ENCODE peak calls at places on chromosome 7, in nine cellular contexts. One of them, this sample, is unnamed.

GRCh38 chr7:30735631-30736030 is 16.3 kb upstream of the INMT start:
- DNase-seq in CD8-positive, alpha-beta T cell: no peak
- DNase-seq in mammary epithelial cell: no peak
- DNase-seq in fibroblast of pulmonary artery: no peak
- DNase-seq in heart left ventricle: no peak
- DNase-seq in A549: no peak
- DNase-seq in lung: no peak
- DNase-seq in fibroblast of lung: no peak
- DNase-seq in ovary: no peak
- DNase-seq in this sample: no peak

GRCh38 chr7:157501576-157501975 is 164.8 kb downstream of the DNAJB6 start:
- DNase-seq in CD8-positive, alpha-beta T cell: no peak
- DNase-seq in mammary epithelial cell: no peak
- DNase-seq in fibroblast of pulmonary artery: no peak
- DNase-seq in heart left ventricle: no peak
- DNase-seq in A549: no peak
- DNase-seq in lung: no peak
- DNase-seq in fibroblast of lung: no peak
- DNase-seq in ovary: no peak
- DNase-seq in this sample: no peak

GRCh38 chr7:70647801-70648491 is 484.0 kb upstream of the GALNT17 start:
- DNase-seq in CD8-positive, alpha-beta T cell: peak; percentile 70
- DNase-seq in mammary epithelial cell: peak; percentile 95
- DNase-seq in fibroblast of pulmonary artery: no peak
- DNase-seq in heart left ventricle: no peak
- DNase-seq in A549: no peak
- DNase-seq in lung: no peak
- DNase-seq in fibroblast of lung: peak; percentile 79
- DNase-seq in ovary: no peak
- DNase-seq in this sample: no peak

GRCh38 chr7:25260862-25261454 is 32.7 kb upstream of the NPVF start:
- DNase-seq in CD8-positive, alpha-beta T cell: no peak
- DNase-seq in mammary epithelial cell: no peak
- DNase-seq in fibroblast of pulmonary artery: peak; percentile 67
- DNase-seq in heart left ventricle: no peak
- DNase-seq in A549: no peak
- DNase-seq in lung: no peak
- DNase-seq in fibroblast of lung: peak; percentile 56
- DNase-seq in ovary: no peak
- DNase-seq in this sample: peak; percentile 62

GRCh38 chr7:150425670-150426069 is 24.8 kb upstream of the GIMAP8 start:
- DNase-seq in CD8-positive, alpha-beta T cell: no peak
- DNase-seq in mammary epithelial cell: no peak
- DNase-seq in fibroblast of pulmonary artery: no peak
- DNase-seq in heart left ventricle: peak; percentile 7
- DNase-seq in A549: no peak
- DNase-seq in lung: no peak
- DNase-seq in fibroblast of lung: no peak
- DNase-seq in ovary: no peak
- DNase-seq in this sample: no peak

GRCh38 chr7:2034291-2035201 is 198.2 kb downstream of the MAD1L1 start:
- DNase-seq in CD8-positive, alpha-beta T cell: no peak
- DNase-seq in mammary epithelial cell: no peak
- DNase-seq in fibroblast of pulmonary artery: no peak
- DNase-seq in heart left ventricle: no peak
- DNase-seq in A549: no peak
- DNase-seq in lung: no peak
- DNase-seq in fibroblast of lung: no peak
- DNase-seq in ovary: no peak
- DNase-seq in this sample: no peak

GRCh38 chr7:27784399-27785053 is 44.6 kb downstream of the TAX1BP1 start:
- DNase-seq in CD8-positive, alpha-beta T cell: no peak
- DNase-seq in mammary epithelial cell: peak; percentile 51
- DNase-seq in fibroblast of pulmonary artery: peak; percentile 69
- DNase-seq in heart left ventricle: no peak
- DNase-seq in A549: peak; percentile 86
- DNase-seq in lung: no peak
- DNase-seq in fibroblast of lung: peak; percentile 61
- DNase-seq in ovary: no peak
- DNase-seq in this sample: no peak

GRCh38 chr7:129908181-129908580 is 44.6 kb downstream of the UBE2H start:
- DNase-seq in CD8-positive, alpha-beta T cell: no peak
- DNase-seq in mammary epithelial cell: peak; percentile 20
- DNase-seq in fibroblast of pulmonary artery: no peak
- DNase-seq in heart left ventricle: no peak
- DNase-seq in A549: no peak
- DNase-seq in lung: no peak
- DNase-seq in fibroblast of lung: peak; percentile 82
- DNase-seq in ovary: no peak
- DNase-seq in this sample: no peak

GRCh38 chr7:118153551-118154177 is 30.3 kb upstream of the LSM8 start:
- DNase-seq in CD8-positive, alpha-beta T cell: no peak
- DNase-seq in mammary epithelial cell: peak; percentile 36
- DNase-seq in fibroblast of pulmonary artery: peak; percentile 46
- DNase-seq in heart left ventricle: no peak
- DNase-seq in A549: peak; percentile 38
- DNase-seq in lung: no peak
- DNase-seq in fibroblast of lung: peak; percentile 13
- DNase-seq in ovary: no peak
- DNase-seq in this sample: no peak

GRCh38 chr7:38215734-38216670 is 38.0 kb downstream of the STARD3NL start:
- DNase-seq in CD8-positive, alpha-beta T cell: peak; percentile 67
- DNase-seq in mammary epithelial cell: peak; percentile 40
- DNase-seq in fibroblast of pulmonary artery: peak; percentile 95
- DNase-seq in heart left ventricle: peak; percentile 80
- DNase-seq in A549: peak; percentile 78
- DNase-seq in lung: peak; percentile 81
- DNase-seq in fibroblast of lung: peak; percentile 94
- DNase-seq in ovary: peak; percentile 71
- DNase-seq in this sample: peak; percentile 76

GRCh38 chr7:4707980-4708411 is 25.9 kb downstream of the FOXK1 start:
- DNase-seq in CD8-positive, alpha-beta T cell: no peak
- DNase-seq in mammary epithelial cell: no peak
- DNase-seq in fibroblast of pulmonary artery: no peak
- DNase-seq in heart left ventricle: no peak
- DNase-seq in A549: no peak
- DNase-seq in lung: no peak
- DNase-seq in fibroblast of lung: no peak
- DNase-seq in ovary: no peak
- DNase-seq in this sample: no peak

GRCh38 chr7:142024547-142024946 is 28.9 kb downstream of the MGAM start:
- DNase-seq in CD8-positive, alpha-beta T cell: no peak
- DNase-seq in mammary epithelial cell: peak; percentile 92
- DNase-seq in fibroblast of pulmonary artery: no peak
- DNase-seq in heart left ventricle: no peak
- DNase-seq in A549: no peak
- DNase-seq in lung: no peak
- DNase-seq in fibroblast of lung: peak; percentile 61
- DNase-seq in ovary: no peak
- DNase-seq in this sample: no peak

GRCh38 chr7:40808409-40808942 is 673.7 kb downstream of the SUGCT start:
- DNase-seq in CD8-positive, alpha-beta T cell: no peak
- DNase-seq in mammary epithelial cell: peak; percentile 67
- DNase-seq in fibroblast of pulmonary artery: peak; percentile 98
- DNase-seq in heart left ventricle: no peak
- DNase-seq in A549: peak; percentile 5
- DNase-seq in lung: no peak
- DNase-seq in fibroblast of lung: peak; percentile 96
- DNase-seq in ovary: no peak
- DNase-seq in this sample: no peak

GRCh38 chr7:57308631-57309408 is 141.2 kb upstream of the ZNF716 start:
- DNase-seq in CD8-positive, alpha-beta T cell: no peak
- DNase-seq in mammary epithelial cell: no peak
- DNase-seq in fibroblast of pulmonary artery: no peak
- DNase-seq in heart left ventricle: no peak
- DNase-seq in A549: no peak
- DNase-seq in lung: no peak
- DNase-seq in fibroblast of lung: no peak
- DNase-seq in ovary: no peak
- DNase-seq in this sample: no peak
- TF ChIP-seq CTCF in CD8-positive, alpha-beta T cell: no peak
- TF ChIP-seq CTCF in mammary epithelial cell: peak; percentile 12
- TF ChIP-seq CTCF in fibroblast of pulmonary artery: no peak
- TF ChIP-seq CTCF in heart left ventricle: peak; percentile 54
- TF ChIP-seq CTCF in A549: no peak
- TF ChIP-seq CTCF in lung: no peak
- TF ChIP-seq CTCF in fibroblast of lung: no peak
- TF ChIP-seq CTCF in ovary: no peak
- TF ChIP-seq CTCF in this sample: peak; percentile 16

GRCh38 chr7:156402255-156402654 is 238.3 kb upstream of the RNF32 start:
- DNase-seq in CD8-positive, alpha-beta T cell: no peak
- DNase-seq in mammary epithelial cell: no peak
- DNase-seq in fibroblast of pulmonary artery: no peak
- DNase-seq in heart left ventricle: no peak
- DNase-seq in A549: no peak
- DNase-seq in lung: no peak
- DNase-seq in fibroblast of lung: no peak
- DNase-seq in ovary: no peak
- DNase-seq in this sample: no peak

GRCh38 chr7:156401617-156402016 is 239.0 kb upstream of the RNF32 start:
- DNase-seq in CD8-positive, alpha-beta T cell: no peak
- DNase-seq in mammary epithelial cell: no peak
- DNase-seq in fibroblast of pulmonary artery: no peak
- DNase-seq in heart left ventricle: no peak
- DNase-seq in A549: no peak
- DNase-seq in lung: no peak
- DNase-seq in fibroblast of lung: no peak
- DNase-seq in ovary: no peak
- DNase-seq in this sample: no peak

GRCh38 chr7:156397249-156397648 is 243.3 kb upstream of the RNF32 start:
- DNase-seq in CD8-positive, alpha-beta T cell: no peak
- DNase-seq in mammary epithelial cell: no peak
- DNase-seq in fibroblast of pulmonary artery: no peak
- DNase-seq in heart left ventricle: no peak
- DNase-seq in A549: no peak
- DNase-seq in lung: no peak
- DNase-seq in fibroblast of lung: no peak
- DNase-seq in ovary: no peak
- DNase-seq in this sample: no peak

DNA sequence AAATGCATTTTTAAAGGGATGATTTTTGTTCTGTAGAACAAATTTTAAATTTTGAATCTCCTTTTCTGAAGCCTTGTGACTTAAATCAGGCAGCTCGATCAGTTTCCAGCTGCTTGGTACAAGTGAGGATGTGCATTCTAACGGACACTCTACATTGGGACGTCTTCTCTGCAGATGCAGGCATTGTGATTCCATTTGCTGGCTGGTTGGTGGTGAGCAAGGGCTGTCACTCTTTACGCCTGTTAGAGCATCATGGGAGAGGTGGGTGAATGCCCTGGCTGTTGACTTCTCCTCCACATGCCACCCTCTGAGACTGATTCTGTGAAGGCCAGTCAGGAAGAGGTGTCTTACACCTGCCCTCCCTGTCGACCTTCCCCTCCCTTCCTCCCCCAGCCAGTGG is 240.5 kb upstream of the RNF32 start:
- DNase-seq in CD8-positive, alpha-beta T cell: no peak
- DNase-seq in mammary epithelial cell: no peak
- DNase-seq in fibroblast of pulmonary artery: no peak
- DNase-seq in heart left ventricle: no peak
- DNase-seq in A549: no peak
- DNase-seq in lung: no peak
- DNase-seq in fibroblast of lung: no peak
- DNase-seq in ovary: no peak
- DNase-seq in this sample: no peak
- H3K4me3 ChIP-seq in CD8-positive, alpha-beta T cell: no peak overlapping the region
- H3K4me3 ChIP-seq in mammary epithelial cell: no peak overlapping the region
- H3K4me3 ChIP-seq in fibroblast of pulmonary artery: no peak overlapping the region
- H3K4me3 ChIP-seq in heart left ventricle: no peak overlapping the region
- H3K4me3 ChIP-seq in A549: no peak overlapping the region
- H3K4me3 ChIP-seq in lung: no peak overlapping the region
- H3K4me3 ChIP-seq in fibroblast of lung: no peak overlapping the region
- H3K4me3 ChIP-seq in ovary: no peak overlapping the region
- H3K4me3 ChIP-seq in this sample: no peak overlapping the region

GRCh38 chr7:50591098-50591479 is 25.9 kb upstream of the DDC start:
- DNase-seq in CD8-positive, alpha-beta T cell: no peak
- DNase-seq in mammary epithelial cell: no peak
- DNase-seq in fibroblast of pulmonary artery: no peak
- DNase-seq in heart left ventricle: no peak
- DNase-seq in A549: no peak
- DNase-seq in lung: no peak
- DNase-seq in fibroblast of lung: no peak
- DNase-seq in ovary: no peak
- DNase-seq in this sample: no peak

GRCh38 chr7:50590535-50590934 is 25.3 kb upstream of the DDC start:
- DNase-seq in CD8-positive, alpha-beta T cell: no peak
- DNase-seq in mammary epithelial cell: no peak
- DNase-seq in fibroblast of pulmonary artery: no peak
- DNase-seq in heart left ventricle: no peak
- DNase-seq in A549: no peak
- DNase-seq in lung: no peak
- DNase-seq in fibroblast of lung: no peak
- DNase-seq in ovary: no peak
- DNase-seq in this sample: no peak

GRCh38 chr7:50589362-50589761 is 24.2 kb upstream of the DDC start:
- DNase-seq in CD8-positive, alpha-beta T cell: no peak
- DNase-seq in mammary epithelial cell: no peak
- DNase-seq in fibroblast of pulmonary artery: no peak
- DNase-seq in heart left ventricle: no peak
- DNase-seq in A549: no peak
- DNase-seq in lung: no peak
- DNase-seq in fibroblast of lung: no peak
- DNase-seq in ovary: no peak
- DNase-seq in this sample: no peak

GRCh38 chr7:50587737-50588136 is 22.5 kb upstream of the DDC start:
- DNase-seq in CD8-positive, alpha-beta T cell: no peak
- DNase-seq in mammary epithelial cell: no peak
- DNase-seq in fibroblast of pulmonary artery: no peak
- DNase-seq in heart left ventricle: no peak
- DNase-seq in A549: no peak
- DNase-seq in lung: no peak
- DNase-seq in fibroblast of lung: no peak
- DNase-seq in ovary: no peak
- DNase-seq in this sample: no peak

DNA sequence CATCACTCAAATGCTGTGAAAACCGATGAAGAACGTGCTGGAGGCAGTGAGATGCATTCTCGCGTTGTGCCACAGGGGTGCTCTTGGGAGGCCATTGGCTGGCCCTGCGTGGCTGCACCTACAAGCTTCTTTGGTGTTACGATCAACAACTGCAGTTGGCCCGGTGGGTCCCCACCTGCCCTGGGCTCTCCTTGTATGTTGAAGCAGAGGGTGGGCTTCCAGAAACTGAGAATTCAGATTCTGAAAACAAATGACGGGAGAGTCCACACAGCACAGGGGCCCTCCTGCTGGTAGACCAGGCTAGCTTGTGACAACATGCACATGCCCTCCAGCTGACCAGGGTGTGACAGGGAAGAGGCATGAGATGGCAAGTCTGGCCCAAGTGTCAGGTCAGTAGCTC is 23.7 kb upstream of the DDC start:
- DNase-seq in CD8-positive, alpha-beta T cell: no peak
- DNase-seq in mammary epithelial cell: no peak
- DNase-seq in fibroblast of pulmonary artery: no peak
- DNase-seq in heart left ventricle: no peak
- DNase-seq in A549: peak; percentile 26
- DNase-seq in lung: no peak
- DNase-seq in fibroblast of lung: no peak
- DNase-seq in ovary: no peak
- DNase-seq in this sample: no peak
- TF ChIP-seq CTCF in CD8-positive, alpha-beta T cell: no peak
- TF ChIP-seq CTCF in mammary epithelial cell: no peak
- TF ChIP-seq CTCF in fibroblast of pulmonary artery: peak; percentile 14
- TF ChIP-seq CTCF in heart left ventricle: no peak
- TF ChIP-seq CTCF in A549: no peak
- TF ChIP-seq CTCF in lung: no peak
- TF ChIP-seq CTCF in fibroblast of lung: peak; percentile 15
- TF ChIP-seq CTCF in ovary: no peak
- TF ChIP-seq CTCF in this sample: peak; percentile 27

GRCh38 chr7:128271471-128272454 is 30.7 kb downstream of the LEP start:
- DNase-seq in CD8-positive, alpha-beta T cell: no peak
- DNase-seq in mammary epithelial cell: no peak
- DNase-seq in fibroblast of pulmonary artery: no peak
- DNase-seq in heart left ventricle: no peak
- DNase-seq in A549: no peak
- DNase-seq in lung: no peak
- DNase-seq in fibroblast of lung: no peak
- DNase-seq in ovary: peak; percentile 25
- DNase-seq in this sample: no peak
- H3K4me3 ChIP-seq in CD8-positive, alpha-beta T cell: no peak overlapping the region
- H3K4me3 ChIP-seq in mammary epithelial cell: no peak overlapping the region
- H3K4me3 ChIP-seq in fibroblast of pulmonary artery: peak overlapping the region; percentile 27
- H3K4me3 ChIP-seq in heart left ventricle: peak overlapping the region; percentile 36
- H3K4me3 ChIP-seq in A549: no peak overlapping the region
- H3K4me3 ChIP-seq in lung: no peak overlapping the region
- H3K4me3 ChIP-seq in fibroblast of lung: peak overlapping the region; percentile 34
- H3K4me3 ChIP-seq in ovary: peak overlapping the region; percentile 14
- H3K4me3 ChIP-seq in this sample: peak overlapping the region; percentile 36